ENCODE peak calls at places on chromosomes 7 and 10, in ten cellular contexts. J is adrenal gland, T is IMR-90, Z is ovary, K is body of pancreas, C is lower leg skin, F is H1, P is breast epithelium, U is esophagus squamous epithelium, X is testis. Y is an unnamed sample.
A peak's percentile ranks its signal among the peaks of the same experiment; 100 is the strongest.

GRCh38 chr10:103265712-103266329 is 11.1 kb upstream of the INA start:
- DNase-seq in K (peak; percentile 63), F (peak; percentile 83), J (peak; percentile 74), C (peak; percentile 34), P (peak; percentile 64), T (peak; percentile 82), U (no peak), X (peak; percentile 81), Z (peak; percentile 71), Y (peak; percentile 64)

GRCh38 chr7:85018498-85018897 is 168.4 kb downstream of the SEMA3D start:
- DNase-seq in J (no peak), P (no peak), F (no peak), C (no peak), X (no peak), U (no peak), T (peak; percentile 9), Z (no peak), K (no peak), Y (no peak)

GRCh38 chr10:71455035-71455434 is 58.3 kb downstream of the CDH23 start:
- DNase-seq in K (no peak), X (no peak), Z (no peak), F (no peak), U (no peak), P (no peak), C (no peak), T (no peak), J (no peak), Y (no peak)

GRCh38 chr7:143288836-143289235 is 685 bp downstream of the CASP2 start:
- DNase-seq in Z (no peak), K (no peak), F (no peak), T (peak; percentile 18), C (no peak), P (no peak), U (no peak), X (no peak), J (no peak), Y (no peak)

GRCh38 chr10:49186613-49187012 is 1.6 kb downstream of the TMEM273 start:
- DNase-seq in C (no peak), X (no peak), F (no peak), P (no peak), T (no peak), K (no peak), J (no peak), Z (no peak), U (no peak), Y (no peak)

GRCh38 chr7:63041786-63042185 is 956.9 kb upstream of the ZNF722 start:
- DNase-seq in P (no peak), F (no peak), K (no peak), C (no peak), Z (no peak), T (no peak), X (peak; percentile 36), U (no peak), J (no peak), Y (no peak)

GRCh38 chr10:127873901-127874470 is 18.8 kb downstream of the CLRN3 start:
- DNase-seq in T (no peak), Z (no peak), J (no peak), F (no peak), X (no peak), K (no peak), C (no peak), U (no peak), P (no peak), Y (no peak)

GRCh38 chr10:43453266-43453831 is 16.4 kb downstream of the ZNF487 start:
- DNase-seq in F (no peak), J (no peak), T (no peak), C (no peak), U (no peak), P (no peak), K (no peak), X (no peak), Z (no peak), Y (no peak)

GRCh38 chr7:127534636-127535035 is 50.8 kb downstream of the GCC1 start:
- DNase-seq in U (no peak), X (no peak), C (no peak), J (no peak), F (no peak), K (no peak), P (no peak), T (no peak), Z (no peak), Y (no peak)

GRCh38 chr7:45915606-45916005 is 5.5 kb downstream of the IGFBP3 start:
- DNase-seq in U (no peak), K (no peak), F (no peak), J (no peak), C (no peak), T (peak; percentile 51), Z (no peak), X (no peak), P (no peak), Y (no peak)

GRCh38 chr7:45911311-45911710 is 9.8 kb downstream of the IGFBP3 start:
- DNase-seq in T (no peak), C (no peak), F (no peak), P (no peak), X (no peak), Z (no peak), U (no peak), J (no peak), K (no peak), Y (no peak)

GRCh38 chr7:45910855-45911254 is 10.2 kb downstream of the IGFBP3 start:
- DNase-seq in X (no peak), J (no peak), C (no peak), U (no peak), F (no peak), Z (no peak), T (no peak), K (no peak), P (no peak), Y (no peak)

GRCh38 chr7:45909576-45909975 is 11.5 kb downstream of the IGFBP3 start:
- DNase-seq in K (no peak), U (no peak), Z (no peak), T (no peak), J (no peak), X (no peak), F (no peak), P (no peak), C (no peak), Y (no peak)

GRCh38 chr7:45912972-45913371 is 8.1 kb downstream of the IGFBP3 start:
- DNase-seq in X (no peak), U (no peak), K (no peak), Z (no peak), P (no peak), J (no peak), T (no peak), C (no peak), F (no peak), Y (no peak)
- H3K4me3 ChIP-seq in X (no peak overlapping the region), U (no peak overlapping the region), K (no peak overlapping the region), Z (no peak overlapping the region), P (no peak overlapping the region), J (no peak overlapping the region), T (no peak overlapping the region), C (no peak overlapping the region), F (no peak overlapping the region), Y (no peak overlapping the region)

GRCh38 chr10:44982114-44982460 is 3.5 kb upstream of the DEPP1 start:
- DNase-seq in T (no peak), F (no peak), K (no peak), Z (peak; percentile 51), U (no peak), X (no peak), P (no peak), J (no peak), C (no peak), Y (no peak)

GRCh38 chr10:44983066-44983894 is 4.7 kb upstream of the DEPP1 start:
- DNase-seq in X (no peak), U (no peak), T (no peak), Z (peak; percentile 35), J (peak; percentile 6), P (no peak), K (no peak), F (no peak), C (no peak), Y (no peak)

GRCh38 chr10:44982496-44982895 is 3.9 kb upstream of the DEPP1 start:
- DNase-seq in P (no peak), K (peak; percentile 1), J (peak; percentile 15), F (no peak), U (no peak), Z (peak; percentile 30), T (no peak), X (no peak), C (no peak), Y (no peak)

GRCh38 chr10:44980309-44981171 is 1.9 kb upstream of the DEPP1 start:
- DNase-seq in P (no peak), J (no peak), K (no peak), F (no peak), T (no peak), Z (peak; percentile 41), U (no peak), X (no peak), C (no peak), Y (no peak)

GRCh38 chr10:44981172-44982113 is 2.8 kb upstream of the DEPP1 start:
- DNase-seq in K (peak; percentile 75), U (no peak), C (no peak), J (peak; percentile 77), P (no peak), Z (peak; percentile 39), T (peak; percentile 92), X (peak; percentile 70), F (no peak), Y (no peak)
- TF ChIP-seq POLR2A in K (no peak), U (no peak), C (no peak), J (peak; percentile 39), P (no peak), Z (no peak), T (peak; percentile 34), X (no peak), F (no peak), Y (no peak)

GRCh38 chr7:150516956-150517355 is 2.3 kb downstream of the GIMAP7 start:
- DNase-seq in C (no peak), Z (no peak), U (no peak), K (no peak), P (no peak), X (no peak), T (no peak), J (no peak), F (no peak), Y (no peak)
- H3K4me3 ChIP-seq in C (no peak overlapping the region), Z (no peak overlapping the region), U (peak overlapping the region; percentile 33), K (no peak overlapping the region), P (peak overlapping the region; percentile 44), X (peak overlapping the region; percentile 34), T (no peak overlapping the region), J (no peak overlapping the region), F (no peak overlapping the region), Y (peak overlapping the region; percentile 43)

DNA sequence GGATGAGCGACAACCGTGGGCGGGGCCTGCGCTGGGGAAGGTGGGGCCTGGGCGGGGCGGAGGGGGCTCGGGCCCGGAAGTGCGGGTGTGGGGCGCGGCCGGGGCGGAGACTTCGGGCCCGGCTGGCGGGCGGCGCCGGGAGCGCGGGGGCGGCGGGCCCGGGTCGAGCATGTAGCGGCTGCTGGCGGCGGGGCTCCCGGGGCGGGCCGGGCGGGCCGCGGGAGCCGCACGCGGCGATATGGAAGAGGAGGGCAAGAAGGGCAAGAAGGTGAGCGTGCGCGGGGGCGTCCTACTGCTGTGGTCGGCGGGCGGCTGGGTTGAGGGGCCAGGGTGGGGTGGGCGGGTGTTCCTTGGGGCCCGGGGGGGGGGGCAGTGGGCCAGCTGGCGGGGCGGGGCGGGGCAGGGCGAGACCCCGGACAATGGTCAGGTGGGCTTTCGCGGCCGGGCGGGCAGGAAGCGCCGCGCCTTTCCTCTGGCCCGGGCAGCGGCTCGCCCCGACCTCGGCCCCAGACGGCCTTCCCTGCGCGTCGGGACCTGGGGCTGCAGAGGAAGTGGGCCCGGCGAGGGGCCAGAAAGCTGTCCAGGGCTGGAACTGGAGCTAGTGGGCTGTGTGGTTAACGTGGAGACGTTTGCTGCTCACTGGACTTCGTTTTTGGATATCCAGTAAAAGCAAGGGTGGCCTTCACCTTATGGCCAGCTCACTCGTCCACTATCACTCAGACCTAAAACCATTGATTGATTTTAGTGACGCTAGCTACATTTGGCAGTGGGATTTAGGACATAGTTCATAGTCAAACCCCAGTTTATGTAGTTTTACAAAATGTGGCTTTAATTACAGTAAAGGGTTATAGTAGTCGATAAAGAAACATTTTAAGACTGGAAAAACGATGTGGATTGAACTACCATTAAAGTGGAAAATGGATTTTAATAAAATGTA is at the start of gene CCM2:
- DNase-seq in C (peak; percentile 43), K (peak; percentile 58), T (peak; percentile 32), U (peak; percentile 54), X (peak; percentile 45), F (no peak), J (peak; percentile 66), Z (no peak), P (no peak), Y (peak; percentile 43)
- TF ChIP-seq POLR2A in C (no peak), K (peak; percentile 39), T (peak; percentile 39), U (peak; percentile 56), X (no peak), F (no peak), J (peak; percentile 57), Z (no peak), P (no peak), Y (no peak)